ENCODE peak calls at places on chromosome 4, in seven cellular contexts. F is naive thymus-derived CD8-positive, alpha-beta T cell; Z is breast epithelium; O is stimulated activated CD4-positive, alpha-beta T cell treated with anti-CD3 and anti-CD28 coated beads, Interleukin-1b, Interleukin-23, amount 100 ng/mL, for 24 hours; H is body of pancreas; M is stimulated activated naive CD8-positive, alpha-beta T cell treated with anti-CD3 and anti-CD28 coated beads, Interleukin-15, Interleukin-2, amounts not matched to agents 100 U/mL and 50 U/mL, for 24 hours; W is AG10803. R is an unnamed sample.

GRCh38 chr4:75344915-75345314 is 169.3 kb downstream of the RCHY1 start:
- DNase-seq in F (no peak), Z (no peak), O (no peak), H (no peak), M (no peak), W (peak; percentile 8), R (no peak)

GRCh38 chr4:8238515-8239053 is 31.0 kb upstream of the HTRA3 start:
- DNase-seq in F (no peak), Z (no peak), O (no peak), H (no peak), M (no peak), W (no peak), R (no peak)

GRCh38 chr4:19346636-19347035 is 905.1 kb upstream of the SLIT2 start:
- DNase-seq in F (no peak), Z (no peak), O (no peak), H (no peak), M (no peak), W (peak; percentile 82), R (no peak)

GRCh38 chr4:8672486-8672885 is 79.9 kb downstream of the CPZ start:
- DNase-seq in F (no peak), Z (no peak), O (no peak), H (no peak), M (no peak), W (no peak), R (no peak)

GRCh38 chr4:26084414-26084813 is 170.4 kb downstream of the SMIM20 start:
- DNase-seq in F (no peak), Z (no peak), O (no peak), H (no peak), M (no peak), W (no peak), R (no peak)

GRCh38 chr4:13539721-13540445 is 4.4 kb downstream of the NKX3-2 start:
- DNase-seq in F (no peak), Z (no peak), O (no peak), H (no peak), M (no peak), W (no peak), R (no peak)

GRCh38 chr4:71553605-71554004 is 214.8 kb downstream of the SLC4A4 start:
- DNase-seq in F (no peak), Z (no peak), O (no peak), H (no peak), M (no peak), W (peak; percentile 71), R (no peak)

GRCh38 chr4:181685911-181686310 is 557.3 kb upstream of the TENM3 start:
- DNase-seq in F (no peak), Z (no peak), O (no peak), H (no peak), M (no peak), W (peak; percentile 89), R (no peak)

GRCh38 chr4:71020611-71021010 is 27.2 kb downstream of the DCK start:
- DNase-seq in F (no peak), Z (no peak), O (no peak), H (no peak), M (no peak), W (no peak), R (no peak)

GRCh38 chr4:123786159-123786915 is 389.7 kb downstream of the SPRY1 start:
- DNase-seq in F (no peak), Z (no peak), O (no peak), H (no peak), M (no peak), W (no peak), R (no peak)

GRCh38 chr4:120754590-120754989 is 167.9 kb downstream of the PRDM5 start:
- DNase-seq in F (no peak), Z (no peak), O (no peak), H (no peak), M (no peak), W (no peak), R (no peak)

GRCh38 chr4:163384926-163385325 is 41.2 kb downstream of the NPY5R start:
- DNase-seq in F (no peak), Z (no peak), O (no peak), H (no peak), M (no peak), W (no peak), R (no peak)

GRCh38 chr4:3021627-3022026 is 52.7 kb downstream of the HTT-AS start:
- DNase-seq in F (no peak), Z (no peak), O (no peak), H (no peak), M (no peak), W (no peak), R (no peak)

GRCh38 chr4:100582146-100582545 is 64.3 kb upstream of the EMCN start:
- DNase-seq in F (no peak), Z (no peak), O (no peak), H (no peak), M (no peak), W (no peak), R (no peak)